ENCODE peak calls at places on chromosomes 12 and 14, in five cellular contexts. One of them, this sample, is unnamed.
A peak's percentile ranks its signal among the peaks of the same experiment; 100 is the strongest.

GRCh38 chr14:32366256-32366655 is 37.2 kb downstream of the AKAP6 start:
- DNase-seq in tibial nerve: no peak
- DNase-seq in IMR-90: no peak
- DNase-seq in uterus: no peak
- DNase-seq in prostate gland: peak; percentile 22
- DNase-seq in this sample: peak; percentile 47

GRCh38 chr12:111194703-111195051 is 174.2 kb downstream of the PHETA1 start:
- DNase-seq in IMR-90: no peak
- DNase-seq in prostate gland: no peak
- DNase-seq in tibial nerve: no peak
- DNase-seq in uterus: no peak
- DNase-seq in this sample: no peak

GRCh38 chr12:132222096-132222807 is 78.0 kb downstream of the NOC4L start:
- DNase-seq in uterus: no peak
- DNase-seq in tibial nerve: no peak
- DNase-seq in prostate gland: no peak
- DNase-seq in IMR-90: peak; percentile 2
- DNase-seq in this sample: peak; percentile 30

GRCh38 chr12:43336962-43337555 is 214.9 kb downstream of the ADAMTS20 start:
- DNase-seq in IMR-90: peak; percentile 70
- DNase-seq in uterus: no peak
- DNase-seq in prostate gland: no peak
- DNase-seq in tibial nerve: no peak
- DNase-seq in this sample: no peak

GRCh38 chr14:31203414-31203742 is 4.2 kb downstream of the HECTD1 start:
- DNase-seq in IMR-90: no peak
- DNase-seq in tibial nerve: no peak
- DNase-seq in uterus: no peak
- DNase-seq in prostate gland: no peak
- DNase-seq in this sample: no peak

GRCh38 chr12:62128186-62128965 is 131.8 kb upstream of the USP15 start:
- DNase-seq in IMR-90: no peak
- DNase-seq in prostate gland: no peak
- DNase-seq in tibial nerve: no peak
- DNase-seq in uterus: no peak
- DNase-seq in this sample: no peak

GRCh38 chr12:44511289-44511688 is 364.8 kb downstream of the NELL2 start:
- DNase-seq in uterus: no peak
- DNase-seq in tibial nerve: no peak
- DNase-seq in IMR-90: no peak
- DNase-seq in prostate gland: no peak
- DNase-seq in this sample: no peak

GRCh38 chr12:19643635-19644034 is 204.3 kb downstream of the AEBP2 start:
- DNase-seq in uterus: no peak
- DNase-seq in IMR-90: peak; percentile 68
- DNase-seq in tibial nerve: no peak
- DNase-seq in prostate gland: no peak
- DNase-seq in this sample: no peak

GRCh38 chr14:78010688-78011087 is 159.5 kb upstream of the NRXN3 start:
- DNase-seq in IMR-90: peak; percentile 5
- DNase-seq in prostate gland: no peak
- DNase-seq in tibial nerve: no peak
- DNase-seq in uterus: no peak
- DNase-seq in this sample: no peak

GRCh38 chr14:27392153-27392552 is 794.3 kb upstream of the NOVA1 start:
- DNase-seq in tibial nerve: no peak
- DNase-seq in uterus: no peak
- DNase-seq in prostate gland: no peak
- DNase-seq in IMR-90: no peak
- DNase-seq in this sample: no peak

GRCh38 chr12:85920324-85920947 is 46.3 kb downstream of the NTS start:
- DNase-seq in uterus: no peak
- DNase-seq in IMR-90: peak; percentile 6
- DNase-seq in tibial nerve: no peak
- DNase-seq in prostate gland: no peak
- DNase-seq in this sample: no peak

GRCh38 chr12:112170376-112170775 is 45.0 kb downstream of the TRAFD1 start:
- DNase-seq in uterus: no peak
- DNase-seq in prostate gland: no peak
- DNase-seq in tibial nerve: no peak
- DNase-seq in IMR-90: no peak
- DNase-seq in this sample: peak; percentile 64

GRCh38 chr12:52525661-52526499 is 5.7 kb upstream of the KRT5 start:
- DNase-seq in IMR-90: no peak
- DNase-seq in uterus: no peak
- DNase-seq in prostate gland: no peak
- DNase-seq in tibial nerve: no peak
- DNase-seq in this sample: no peak

GRCh38 chr12:52895726-52896189 is 9.1 kb downstream of the KRT8 start:
- DNase-seq in tibial nerve: no peak
- DNase-seq in uterus: no peak
- DNase-seq in prostate gland: no peak
- DNase-seq in IMR-90: no peak
- DNase-seq in this sample: no peak

GRCh38 chr12:67981236-67982164 is 7.7 kb upstream of the IFNG-AS1 start:
- DNase-seq in tibial nerve: no peak
- DNase-seq in uterus: no peak
- DNase-seq in IMR-90: peak; percentile 89
- DNase-seq in prostate gland: no peak
- DNase-seq in this sample: no peak

DNA sequence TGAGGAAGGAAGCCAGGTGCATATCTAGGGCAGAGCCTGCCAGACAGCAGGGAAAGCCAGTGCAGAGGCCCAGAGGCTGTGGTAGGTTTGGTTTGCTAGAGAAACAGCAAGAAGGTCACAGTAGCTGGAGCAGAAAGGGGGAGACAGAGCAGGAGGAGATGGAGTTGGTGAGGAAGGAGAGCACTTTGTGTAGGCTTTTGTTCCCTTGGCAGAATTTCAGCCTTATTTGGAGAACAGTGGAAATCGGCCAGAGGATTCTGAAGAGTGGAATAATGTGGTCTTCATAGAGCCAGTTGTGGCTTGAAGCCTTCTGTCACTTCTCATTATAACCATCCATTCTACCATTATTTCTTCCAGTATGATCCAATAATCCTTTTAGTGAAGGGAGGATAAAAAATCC is 212.9 kb upstream of the FAR2 start:
- DNase-seq in IMR-90: no peak
- DNase-seq in tibial nerve: no peak
- DNase-seq in uterus: no peak
- DNase-seq in prostate gland: no peak
- DNase-seq in this sample: no peak
- H3K4me1 ChIP-seq in IMR-90: peaks cover 11% of the 10 kb centered on the region
- H3K4me1 ChIP-seq in tibial nerve: no peaks in the 10 kb centered on the region
- H3K4me1 ChIP-seq in uterus: no peaks in the 10 kb centered on the region
- H3K4me1 ChIP-seq in prostate gland: no peaks in the 10 kb centered on the region
- H3K4me1 ChIP-seq in this sample: peaks cover 2% of the 10 kb centered on the region

GRCh38 chr14:60514378-60515243 is 5.7 kb downstream of the SIX6 start:
- DNase-seq in IMR-90: no peak
- DNase-seq in prostate gland: no peak
- DNase-seq in tibial nerve: no peak
- DNase-seq in uterus: no peak
- DNase-seq in this sample: peak; percentile 57
- H3K27ac ChIP-seq in IMR-90: no peak overlapping the region
- H3K27ac ChIP-seq in prostate gland: peak overlapping the region; percentile 26
- H3K27ac ChIP-seq in tibial nerve: no peak overlapping the region
- H3K27ac ChIP-seq in uterus: no peak overlapping the region
- H3K27ac ChIP-seq in this sample: no peak overlapping the region

GRCh38 chr14:75277796-75278421 is 719 bp upstream of the FOS start:
- DNase-seq in IMR-90: peak; percentile 59
- DNase-seq in prostate gland: no peak
- DNase-seq in tibial nerve: no peak
- DNase-seq in uterus: no peak
- DNase-seq in this sample: no peak
- H3K4me1 ChIP-seq in IMR-90: peaks cover 16% of the 10 kb centered on the region
- H3K4me1 ChIP-seq in prostate gland: peaks cover 4% of the 10 kb centered on the region
- H3K4me1 ChIP-seq in tibial nerve: peaks cover 53% of the 10 kb centered on the region
- H3K4me1 ChIP-seq in uterus: peaks cover 21% of the 10 kb centered on the region
- H3K4me1 ChIP-seq in this sample: peaks cover 8% of the 10 kb centered on the region

GRCh38 chr12:104288635-104289258 is 14.8 kb upstream of the EID3 start:
- DNase-seq in uterus: peak; percentile 81
- DNase-seq in IMR-90: peak; percentile 77
- DNase-seq in tibial nerve: peak; percentile 54
- DNase-seq in prostate gland: peak; percentile 77
- DNase-seq in this sample: peak; percentile 91

GRCh38 chr12:104291867-104292524 is 11.5 kb upstream of the EID3 start:
- DNase-seq in uterus: no peak
- DNase-seq in IMR-90: no peak
- DNase-seq in tibial nerve: no peak
- DNase-seq in prostate gland: no peak
- DNase-seq in this sample: no peak

GRCh38 chr12:104290855-104291254 is 12.7 kb upstream of the EID3 start:
- DNase-seq in IMR-90: no peak
- DNase-seq in tibial nerve: no peak
- DNase-seq in uterus: no peak
- DNase-seq in prostate gland: no peak
- DNase-seq in this sample: no peak

GRCh38 chr12:104292872-104293794 is 10.4 kb upstream of the EID3 start:
- DNase-seq in prostate gland: no peak
- DNase-seq in IMR-90: no peak
- DNase-seq in uterus: no peak
- DNase-seq in tibial nerve: no peak
- DNase-seq in this sample: no peak

DNA sequence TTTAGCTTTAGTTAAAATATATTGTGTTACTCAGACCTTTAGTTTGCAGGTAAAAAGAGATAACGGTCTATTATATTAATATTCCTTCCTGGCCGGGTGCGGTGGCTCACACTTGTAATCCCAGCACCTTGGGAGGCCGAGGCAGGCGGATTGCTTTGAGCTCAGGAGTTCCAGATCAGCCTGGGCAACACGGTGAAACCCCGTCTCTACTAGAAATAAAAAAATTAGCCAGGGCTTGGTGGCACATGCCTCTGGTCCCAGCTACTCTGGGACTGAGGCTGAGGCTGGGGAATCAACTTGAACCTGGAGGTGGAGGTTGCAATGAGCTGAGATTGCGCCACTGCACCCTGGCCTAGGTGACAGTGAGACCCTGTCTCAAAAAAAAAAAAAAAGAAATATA is 13.2 kb upstream of the EID3 start:
- DNase-seq in prostate gland: no peak
- DNase-seq in tibial nerve: no peak
- DNase-seq in IMR-90: no peak
- DNase-seq in uterus: no peak
- DNase-seq in this sample: no peak
- H3K27ac ChIP-seq in prostate gland: no peak overlapping the region
- H3K27ac ChIP-seq in tibial nerve: no peak overlapping the region
- H3K27ac ChIP-seq in IMR-90: no peak overlapping the region
- H3K27ac ChIP-seq in uterus: no peak overlapping the region
- H3K27ac ChIP-seq in this sample: no peak overlapping the region

GRCh38 chr12:121330692-121331091 is 21.5 kb downstream of the ANAPC5 start:
- DNase-seq in uterus: no peak
- DNase-seq in prostate gland: no peak
- DNase-seq in IMR-90: no peak
- DNase-seq in tibial nerve: no peak
- DNase-seq in this sample: no peak
- H3K4me1 ChIP-seq in uterus: no peaks in the 10 kb centered on the region
- H3K4me1 ChIP-seq in prostate gland: no peaks in the 10 kb centered on the region
- H3K4me1 ChIP-seq in IMR-90: no peaks in the 10 kb centered on the region
- H3K4me1 ChIP-seq in tibial nerve: no peaks in the 10 kb centered on the region
- H3K4me1 ChIP-seq in this sample: no peaks in the 10 kb centered on the region

DNA sequence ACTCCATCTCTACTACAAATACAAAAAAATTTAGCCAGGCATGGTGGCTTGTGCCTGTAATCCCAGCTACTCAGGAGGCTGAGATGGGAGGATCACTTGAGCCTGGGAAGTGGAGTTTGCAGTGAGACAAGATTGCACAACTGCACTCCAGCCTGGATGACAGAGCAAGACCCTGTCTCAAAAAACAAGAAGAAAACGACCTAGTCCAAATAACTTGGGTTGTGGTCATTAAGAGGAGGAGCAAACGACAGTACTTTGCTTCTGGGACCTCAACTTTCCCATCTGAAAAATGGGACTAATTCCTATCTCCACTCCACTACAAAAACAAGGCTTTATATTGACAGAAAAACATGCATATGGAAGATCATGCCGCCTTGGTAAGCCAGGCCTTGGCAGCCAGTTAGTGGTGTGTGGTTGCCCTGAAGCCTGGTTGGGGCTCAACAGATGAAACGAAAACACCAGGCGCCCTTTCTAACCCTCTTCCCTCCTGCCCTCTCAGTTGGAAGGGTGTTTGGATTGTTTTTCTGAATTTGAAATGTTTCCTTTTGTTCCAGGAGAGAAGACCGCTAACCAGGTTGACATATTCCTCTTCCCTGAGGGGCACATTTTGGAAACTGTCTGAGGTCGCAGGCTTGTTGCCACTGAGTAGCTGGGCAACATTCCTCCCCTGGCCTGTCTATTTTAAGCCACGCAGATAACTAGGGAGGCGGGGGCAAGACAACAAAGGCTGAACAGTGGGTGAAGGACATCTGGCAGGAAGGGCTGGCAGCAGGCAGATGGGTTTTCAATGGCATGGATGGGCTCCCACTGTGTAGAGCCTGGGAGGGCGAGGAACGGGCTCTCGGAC is 13.7 kb upstream of the VPS37B start:
- DNase-seq in IMR-90: no peak
- DNase-seq in uterus: no peak
- DNase-seq in tibial nerve: no peak
- DNase-seq in prostate gland: no peak
- DNase-seq in this sample: no peak
- H3K27ac ChIP-seq in IMR-90: no peak overlapping the region
- H3K27ac ChIP-seq in uterus: no peak overlapping the region
- H3K27ac ChIP-seq in tibial nerve: no peak overlapping the region
- H3K27ac ChIP-seq in prostate gland: no peak overlapping the region
- H3K27ac ChIP-seq in this sample: peak overlapping the region; percentile 68

DNA sequence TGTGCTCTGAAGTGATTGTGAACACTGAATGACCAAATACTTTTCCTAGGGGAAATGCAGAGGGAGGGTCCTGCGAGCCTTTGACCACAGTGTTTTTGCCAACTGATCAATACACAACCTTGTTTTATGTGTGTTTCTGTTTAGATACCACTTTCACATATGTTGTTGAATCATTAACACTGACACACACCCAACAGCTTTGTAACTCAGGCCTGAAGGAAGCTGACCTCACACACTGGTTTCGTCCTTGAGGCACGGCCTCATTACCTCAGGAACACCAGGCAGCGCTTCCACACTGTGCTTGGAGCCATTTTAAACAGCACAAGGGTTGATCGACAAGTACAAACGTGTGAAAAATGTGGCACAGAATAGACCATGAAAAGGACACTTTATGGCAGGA is 60.0 kb downstream of the PPFIBP1 start:
- DNase-seq in prostate gland: no peak
- DNase-seq in IMR-90: no peak
- DNase-seq in uterus: no peak
- DNase-seq in tibial nerve: no peak
- DNase-seq in this sample: no peak
- H3K4me1 ChIP-seq in prostate gland: peaks cover 10% of the 10 kb centered on the region
- H3K4me1 ChIP-seq in IMR-90: peaks cover 8% of the 10 kb centered on the region
- H3K4me1 ChIP-seq in uterus: no peaks in the 10 kb centered on the region
- H3K4me1 ChIP-seq in tibial nerve: peaks cover 5% of the 10 kb centered on the region
- H3K4me1 ChIP-seq in this sample: peaks cover 17% of the 10 kb centered on the region

This sample was measured in right cardiac atrium.